ENCODE peak calls at places on chromosome 9, in four cellular contexts. P, A, G and Y are unnamed samples.
A peak's percentile ranks its signal among the peaks of the same experiment; 100 is the strongest.

GRCh38 chr9:120513825-120514598 is 66.0 kb downstream of the CDK5RAP2 start:
- DNase-seq in P (no peak), A (no peak), G (no peak), Y (no peak)

GRCh38 chr9:15115041-15115440 is 192.0 kb downstream of the TTC39B start:
- DNase-seq in P (no peak), A (no peak), G (no peak), Y (no peak)

GRCh38 chr9:20872340-20872977 is 159.0 kb downstream of the HACD4 start:
- DNase-seq in P (no peak), A (no peak), G (no peak), Y (no peak)

GRCh38 chr9:17116400-17116837 is 18.4 kb upstream of the CNTLN start:
- DNase-seq in P (peak; percentile 20), A (no peak), G (no peak), Y (peak; percentile 14)

GRCh38 chr9:127022913-127023665 is 99.3 kb downstream of the ANGPTL2 start:
- DNase-seq in P (no peak), A (no peak), G (no peak), Y (no peak)

GRCh38 chr9:84867171-84867570 is 197.6 kb downstream of the NTRK2 start:
- DNase-seq in P (no peak), A (no peak), G (no peak), Y (no peak)

GRCh38 chr9:1173211-1173610 is 123.1 kb downstream of the DMRT2 start:
- DNase-seq in P (peak; percentile 31), A (no peak), G (no peak), Y (no peak)

GRCh38 chr9:87119328-87119881 is 172.1 kb upstream of the GAS1 start:
- DNase-seq in P (no peak), A (no peak), G (no peak), Y (no peak)

GRCh38 chr9:69104830-69105527 is 69.1 kb upstream of the TJP2 start:
- DNase-seq in P (peak; percentile 86), A (no peak), G (no peak), Y (no peak)

GRCh38 chr9:84990416-84990815 is 320.9 kb downstream of the NTRK2 start:
- DNase-seq in P (no peak), A (no peak), G (no peak), Y (no peak)

GRCh38 chr9:94085062-94085639 is 887 bp downstream of the PTPDC1 start:
- DNase-seq in P (peak; percentile 59), A (no peak), G (no peak), Y (no peak)

GRCh38 chr9:12640866-12641636 is 52.1 kb upstream of the TYRP1 start:
- DNase-seq in P (no peak), A (no peak), G (no peak), Y (no peak)

GRCh38 chr9:27425827-27426716 is 98.0 kb upstream of the IFNK start:
- DNase-seq in P (no peak), A (no peak), G (no peak), Y (no peak)

GRCh38 chr9:77763566-77763965 is 115.4 kb upstream of the GNA14 start:
- DNase-seq in P (peak; percentile 82), A (no peak), G (no peak), Y (no peak)

GRCh38 chr9:93156475-93157008 is 22.5 kb upstream of the NINJ1 start:
- DNase-seq in P (no peak), A (no peak), G (peak; percentile 48), Y (no peak)

GRCh38 chr9:93890436-93890935 is 64.7 kb downstream of the BARX1 start:
- DNase-seq in P (no peak), A (no peak), G (no peak), Y (peak; percentile 4)

GRCh38 chr9:87062706-87063105 is 115.4 kb upstream of the GAS1 start:
- DNase-seq in P (no peak), A (no peak), G (no peak), Y (no peak)

GRCh38 chr9:1018121-1018520 is 32.0 kb upstream of the DMRT2 start:
- DNase-seq in P (peak; percentile 35), A (peak; percentile 12), G (no peak), Y (peak; percentile 11)

GRCh38 chr9:98807811-98808195 is 333 bp downstream of the GALNT12 start:
- DNase-seq in P (no peak), A (no peak), G (no peak), Y (peak; percentile 60)

GRCh38 chr9:3436629-3437028 is 89.2 kb downstream of the RFX3 start:
- DNase-seq in P (no peak), A (no peak), G (no peak), Y (no peak)

GRCh38 chr9:88746029-88746743 is 211.2 kb downstream of the NXNL2 start:
- DNase-seq in P (no peak), A (no peak), G (no peak), Y (peak; percentile 45)

GRCh38 chr9:134181648-134182034 is 17.3 kb upstream of the RNU6ATAC start:
- DNase-seq in P (no peak), A (no peak), G (no peak), Y (no peak)

GRCh38 chr9:114450833-114451706 is 54.2 kb downstream of the WHRN start:
- DNase-seq in P (no peak), A (no peak), G (peak; percentile 11), Y (no peak)

GRCh38 chr9:114454652-114455051 is 50.6 kb downstream of the WHRN start:
- DNase-seq in P (peak; percentile 25), A (no peak), G (no peak), Y (no peak)

GRCh38 chr9:114451707-114452031 is 53.6 kb downstream of the WHRN start:
- DNase-seq in P (no peak), A (no peak), G (no peak), Y (no peak)

GRCh38 chr9:114450181-114450580 is 55.1 kb downstream of the WHRN start:
- DNase-seq in P (no peak), A (no peak), G (no peak), Y (no peak)

DNA sequence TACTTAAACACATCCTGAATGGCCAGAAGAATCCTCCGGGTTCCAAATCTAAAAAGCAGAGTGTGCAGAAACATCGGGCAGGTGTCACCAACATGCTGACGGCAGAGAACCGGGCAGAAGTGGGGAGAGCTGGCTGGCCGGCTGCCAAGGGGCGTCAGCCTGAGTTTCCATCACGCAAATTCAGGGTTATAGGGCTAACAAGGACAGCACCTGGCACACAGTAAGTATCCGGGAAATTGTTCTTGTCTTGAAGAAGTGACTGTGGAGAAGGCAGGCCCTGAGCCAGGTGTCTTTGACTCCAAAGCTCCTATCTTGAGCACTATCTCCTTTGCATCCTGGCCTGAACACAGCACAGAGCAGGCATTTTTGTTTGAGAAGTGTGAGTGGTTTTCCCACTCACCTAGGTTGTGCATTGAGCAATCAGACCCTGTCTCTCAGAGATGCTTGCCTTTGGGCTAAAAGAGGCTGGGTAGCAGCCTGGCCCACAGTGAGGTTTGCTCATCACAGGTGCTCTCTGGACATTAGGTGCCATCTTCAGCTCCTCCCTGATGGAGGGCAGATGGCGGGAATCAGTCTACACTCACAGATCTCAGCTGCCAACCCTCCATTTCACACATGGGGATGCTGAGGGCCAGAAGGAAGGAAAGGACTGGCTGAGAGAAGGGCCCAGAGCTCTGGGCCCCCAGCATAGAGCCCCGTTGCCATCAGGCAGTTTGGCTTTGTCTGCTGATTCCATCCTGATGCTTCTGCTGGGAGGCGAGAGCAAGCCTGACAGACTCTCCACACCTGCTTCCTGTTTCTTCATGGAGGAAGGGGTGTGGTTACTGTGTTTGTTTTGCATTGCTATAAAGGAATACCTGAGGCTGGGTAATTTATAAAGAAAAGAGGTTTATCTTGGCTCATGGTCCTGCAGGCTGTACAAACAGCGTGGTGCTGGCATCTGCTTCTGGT is 52.8 kb downstream of the WHRN start:
- DNase-seq in P (no peak), A (no peak), G (no peak), Y (no peak)
- TF ChIP-seq BHLHE40 in P (no peak), A (no peak), G (no peak), Y (no peak)

GRCh38 chr9:19479874-19480273 is 71.1 kb downstream of the ACER2 start:
- DNase-seq in P (no peak), A (no peak), G (no peak), Y (no peak)

GRCh38 chr9:19480345-19480744 is 71.5 kb downstream of the ACER2 start:
- DNase-seq in P (no peak), A (no peak), G (no peak), Y (no peak)

GRCh38 chr9:19481471-19481870 is 72.7 kb downstream of the ACER2 start:
- DNase-seq in P (no peak), A (no peak), G (no peak), Y (no peak)

GRCh38 chr9:19484699-19485098 is 75.9 kb downstream of the ACER2 start:
- DNase-seq in P (no peak), A (no peak), G (no peak), Y (no peak)

GRCh38 chr9:19481971-19482404 is 73.2 kb downstream of the ACER2 start:
- DNase-seq in P (no peak), A (no peak), G (no peak), Y (no peak)
- TF ChIP-seq TARDBP in P (no peak), A (no peak), G (no peak), Y (no peak)

DNA sequence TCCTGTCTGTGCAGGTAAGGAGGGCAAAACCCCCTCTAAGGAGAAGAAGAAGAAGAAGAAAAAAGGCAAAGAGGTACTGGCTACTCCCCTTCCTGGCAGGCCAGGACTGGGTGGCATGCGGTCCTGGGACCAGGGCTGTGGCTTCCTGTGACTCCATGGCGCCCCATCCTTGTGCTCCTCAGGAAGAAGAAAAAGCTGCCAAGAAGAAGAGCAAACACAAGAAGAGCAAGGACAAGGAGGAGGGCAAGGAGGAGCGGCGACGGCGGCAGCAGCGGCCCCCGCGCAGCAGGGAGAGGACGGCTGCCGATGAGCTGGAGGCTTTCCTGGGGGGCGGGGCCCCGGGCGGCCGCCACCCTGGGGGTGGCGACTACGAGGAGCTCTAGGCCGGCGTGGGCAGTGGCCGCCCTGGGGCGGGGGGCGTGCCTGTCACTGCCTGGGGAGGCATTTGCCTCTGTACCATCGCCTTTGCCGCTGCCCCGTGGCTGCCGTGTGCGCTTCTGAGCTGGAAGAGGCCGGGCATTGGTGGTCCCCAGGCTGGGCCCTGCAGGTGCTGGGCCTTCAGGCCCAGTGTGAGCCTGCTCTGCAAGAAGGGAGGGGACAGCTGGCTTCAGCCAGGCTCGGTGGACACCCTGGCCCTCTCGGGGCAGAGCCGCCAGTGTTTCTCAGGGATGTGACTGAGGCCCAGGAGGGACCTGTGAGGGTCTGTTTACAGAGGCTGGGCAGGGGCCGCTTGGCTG is 2.0 kb upstream of the AJM1 start:
- DNase-seq in P (no peak), A (peak; percentile 83), G (no peak), Y (no peak)
- TF ChIP-seq BHLHE40 in P (no peak), A (no peak), G (no peak), Y (no peak)

GRCh38 chr9:90921104-90921503 is 119.5 kb downstream of the SYK start:
- DNase-seq in P (no peak), A (no peak), G (no peak), Y (no peak)
- TF ChIP-seq TARDBP in P (no peak), A (no peak), G (no peak), Y (no peak)

DNA sequence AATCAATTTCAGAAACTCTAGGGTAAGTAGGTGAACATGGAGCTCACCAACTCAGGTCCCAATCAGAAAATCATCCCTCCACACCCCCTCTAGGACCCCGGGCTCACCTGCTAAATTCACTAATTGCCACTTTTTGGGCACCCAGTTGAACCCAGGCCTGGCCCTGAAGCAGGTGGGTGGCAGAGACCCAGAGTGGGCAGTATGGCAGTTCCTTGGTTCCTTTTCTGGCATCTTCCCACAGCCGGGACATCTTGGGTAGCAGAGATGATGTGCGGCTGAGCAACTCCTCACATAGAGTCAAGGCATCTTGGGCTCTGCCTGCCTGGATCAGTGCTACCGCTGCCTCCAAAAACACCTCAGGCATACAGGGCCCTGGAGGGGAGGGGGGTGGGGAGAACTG is 2.9 kb upstream of the VCP start:
- DNase-seq in P (no peak), A (no peak), G (no peak), Y (no peak)
- TF ChIP-seq BHLHE40 in P (no peak), A (no peak), G (no peak), Y (no peak)